ENCODE peak calls at places on chromosomes 13 and 19, in ten cellular contexts. P, S, W, T, I, N, M, Q, G and J are unnamed samples.

GRCh38 chr13:87122551-87122950 is 548.6 kb upstream of the SLITRK5 start:
- DNase-seq in T (no peak), S (no peak), W (no peak), M (no peak), N (no peak), Q (no peak), I (no peak), G (no peak), P (no peak), J (no peak)

GRCh38 chr19:53818756-53819155 is 5.4 kb downstream of the NLRP12 start:
- DNase-seq in M (no peak), N (no peak), I (no peak), T (no peak), G (no peak), W (peak), Q (no peak), S (no peak), P (no peak), J (no peak)

GRCh38 chr19:42088471-42089190 is 12.7 kb downstream of the ZNF574 start:
- DNase-seq in N (no peak), M (no peak), I (no peak), Q (no peak), W (no peak), T (no peak), S (no peak), G (no peak), P (peak), J (no peak)

GRCh38 chr19:14699641-14700040 is 9.8 kb downstream of the ZNF333 start:
- DNase-seq in W (no peak), Q (no peak), P (no peak), I (no peak), T (no peak), N (no peak), S (no peak), M (no peak), G (no peak), J (no peak)

GRCh38 chr13:79405501-79405830 is 589 bp downstream of the RBM26 start:
- DNase-seq in M (peak), I (no peak), G (no peak), T (no peak), P (no peak), S (no peak), W (peak), N (no peak), Q (no peak), J (no peak)

GRCh38 chr13:38804061-38804460 is 117.2 kb downstream of the FREM2 start:
- DNase-seq in M (no peak), P (no peak), W (no peak), G (no peak), T (no peak), I (no peak), Q (no peak), S (no peak), N (no peak), J (no peak)

GRCh38 chr13:29362849-29363604 is 232.5 kb downstream of the SLC7A1 start:
- DNase-seq in Q (peak), W (peak), G (peak), P (peak), N (peak), T (no peak), S (peak), M (peak), I (no peak), J (peak)

GRCh38 chr13:45909724-45910123 is 58.2 kb upstream of the SIAH3 start:
- DNase-seq in T (no peak), Q (no peak), P (no peak), N (no peak), G (no peak), I (no peak), S (no peak), W (no peak), M (no peak), J (no peak)

GRCh38 chr19:1910169-1910568 is 5.0 kb downstream of the ADAT3 start:
- DNase-seq in T (no peak), Q (no peak), P (no peak), M (no peak), I (no peak), S (no peak), W (no peak), G (no peak), N (no peak), J (no peak)

GRCh38 chr19:2231621-2232221 is 4.4 kb downstream of the PLEKHJ1 start:
- DNase-seq in I (peak), S (no peak), Q (no peak), P (no peak), N (peak), M (no peak), T (no peak), W (no peak), G (no peak), J (no peak)

GRCh38 chr13:95833713-95834112 is 156.8 kb downstream of the DNAJC3 start:
- DNase-seq in Q (no peak), S (no peak), I (no peak), W (no peak), G (no peak), P (no peak), M (no peak), N (no peak), T (no peak), J (no peak)

GRCh38 chr13:71610876-71611275 is 256.1 kb downstream of the DACH1 start:
- DNase-seq in G (no peak), N (no peak), S (no peak), I (no peak), P (no peak), Q (no peak), W (no peak), M (no peak), T (no peak), J (no peak)

GRCh38 chr19:33295621-33296472 is 6.5 kb downstream of the CEBPA start:
- DNase-seq in Q (no peak), S (no peak), P (no peak), T (no peak), M (no peak), N (no peak), I (no peak), G (no peak), W (no peak), J (no peak)

GRCh38 chr19:3623716-3624115 is 2.9 kb downstream of the CACTIN start:
- DNase-seq in G (no peak), M (no peak), P (no peak), I (no peak), N (no peak), T (no peak), W (no peak), S (no peak), Q (no peak), J (no peak)

GRCh38 chr19:43316591-43317319 is 36.7 kb upstream of the CD177 start:
- DNase-seq in P (no peak), Q (no peak), W (peak), G (no peak), M (no peak), T (no peak), I (no peak), S (peak), N (no peak), J (no peak)

GRCh38 chr19:54418030-54418929 is 3.0 kb downstream of the TTYH1 start:
- DNase-seq in Q (peak), G (no peak), I (no peak), P (no peak), S (no peak), M (no peak), W (peak), T (no peak), N (no peak), J (peak)

GRCh38 chr13:49810825-49811526 is 18.5 kb upstream of the KPNA3 start:
- DNase-seq in I (peak), N (no peak), Q (no peak), S (no peak), T (no peak), W (no peak), P (no peak), G (no peak), M (peak), J (peak)

GRCh38 chr19:6728346-6728745 is 7.9 kb upstream of the C3 start:
- DNase-seq in Q (no peak), N (peak), G (no peak), T (no peak), I (no peak), W (no peak), P (no peak), M (peak), S (no peak), J (no peak)

GRCh38 chr13:39877134-39877533 is 221.7 kb downstream of the COG6 start:
- DNase-seq in M (no peak), S (no peak), N (no peak), W (no peak), P (no peak), I (no peak), G (no peak), T (no peak), Q (no peak), J (no peak)

GRCh38 chr13:98200211-98200878 is 23.3 kb upstream of the RNF113B start:
- DNase-seq in Q (no peak), S (no peak), W (peak), I (no peak), G (no peak), T (no peak), M (no peak), N (no peak), P (no peak), J (no peak)

GRCh38 chr19:11738746-11739620 is at the start of gene ZNF823:
- DNase-seq in I (peak), Q (peak), N (peak), P (peak), S (peak), M (peak), G (peak), T (peak), W (peak), J (peak)

GRCh38 chr19:11735375-11735774 is 3.4 kb downstream of the ZNF823 start:
- DNase-seq in W (no peak), I (no peak), T (no peak), S (no peak), N (no peak), M (no peak), P (no peak), Q (no peak), G (no peak), J (no peak)

GRCh38 chr19:11736696-11737095 is 2.0 kb downstream of the ZNF823 start:
- DNase-seq in P (no peak), I (peak), M (peak), N (peak), W (peak), T (no peak), Q (peak), S (no peak), G (no peak), J (peak)

GRCh38 chr19:11737964-11738745 is 591 bp downstream of the ZNF823 start:
- DNase-seq in S (peak), W (peak), N (peak), Q (peak), P (no peak), M (peak), T (peak), I (peak), G (peak), J (peak)
- TF ChIP-seq CTCF in S (no peak), W (no peak), N (peak), Q (no peak), P (no peak), M (no peak), T (no peak), I (no peak), G (no peak), J (no peak)

GRCh38 chr13:35963982-35964665 is 167.1 kb downstream of the DCLK1 start:
- DNase-seq in I (no peak), Q (no peak), P (no peak), M (no peak), N (no peak), T (no peak), S (no peak), W (no peak), G (no peak), J (no peak)

GRCh38 chr13:35961002-35961401 is 170.2 kb downstream of the DCLK1 start:
- DNase-seq in T (no peak), G (no peak), M (no peak), P (no peak), N (no peak), S (no peak), W (no peak), Q (no peak), I (no peak), J (no peak)

GRCh38 chr13:35957996-35958395 is 173.2 kb downstream of the DCLK1 start:
- DNase-seq in T (no peak), W (no peak), M (no peak), Q (no peak), N (no peak), S (no peak), P (no peak), I (no peak), G (no peak), J (no peak)

GRCh38 chr13:35964764-35965163 is 166.4 kb downstream of the DCLK1 start:
- DNase-seq in M (no peak), T (peak), N (no peak), P (peak), S (no peak), G (no peak), W (no peak), I (no peak), Q (no peak), J (no peak)

GRCh38 chr13:35961461-35962220 is 169.5 kb downstream of the DCLK1 start:
- DNase-seq in G (no peak), S (no peak), T (no peak), W (no peak), Q (no peak), N (no peak), P (no peak), M (no peak), I (no peak), J (no peak)
- TF ChIP-seq CTCF in G (peak), S (no peak), T (no peak), W (peak), Q (no peak), N (no peak), P (peak), M (no peak), I (no peak), J (no peak)

DNA sequence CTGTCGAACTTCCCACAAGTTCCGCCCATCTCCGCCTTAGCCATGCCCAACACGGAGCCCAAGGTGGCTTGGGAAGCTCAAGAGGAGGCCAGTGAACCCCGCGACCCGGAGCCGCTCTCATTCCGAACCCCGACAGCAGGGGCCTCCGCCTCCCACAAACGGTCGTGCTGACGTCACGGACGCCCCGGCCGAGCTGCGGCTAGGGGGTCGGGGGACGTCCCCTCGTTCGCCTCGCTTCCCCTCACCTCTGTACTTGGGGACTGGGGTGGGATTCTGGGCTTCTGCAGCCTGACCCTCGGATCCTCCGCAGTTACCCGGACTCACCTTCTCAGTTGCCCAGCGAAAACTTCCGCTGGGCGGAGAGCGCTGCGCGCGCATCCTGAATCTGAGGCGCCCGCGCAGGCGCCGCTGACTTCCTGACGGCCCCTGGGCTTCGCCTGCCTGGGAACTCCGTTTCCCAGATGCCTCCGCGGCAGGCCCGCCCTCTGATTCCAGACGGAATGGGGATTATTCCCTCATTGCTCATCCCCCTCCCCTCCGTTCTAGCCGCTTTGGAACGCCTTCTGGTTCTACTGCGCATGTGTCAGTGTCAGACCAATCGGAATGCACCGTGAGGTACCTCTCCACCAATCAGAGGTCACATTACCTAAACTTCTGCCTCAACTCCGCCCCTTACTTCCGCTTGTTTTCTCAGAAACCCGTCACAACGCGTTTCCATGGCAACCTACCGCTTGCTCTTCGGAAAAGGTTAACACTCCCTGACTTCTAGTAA is at the start of gene VRK3:
- DNase-seq in M (peak), I (peak), G (peak), Q (peak), T (peak), W (peak), N (peak), P (peak), S (peak), J (peak)
- TF ChIP-seq CTCF in M (peak), I (no peak), G (no peak), Q (no peak), T (peak), W (no peak), N (no peak), P (no peak), S (no peak), J (peak)

GRCh38 chr19:17682273-17682672 is 5.9 kb downstream of the UNC13A start:
- DNase-seq in P (no peak), I (no peak), W (no peak), N (no peak), M (no peak), S (no peak), G (no peak), T (no peak), Q (no peak), J (no peak)

GRCh38 chr19:17681505-17682125 is 6.5 kb downstream of the UNC13A start:
- DNase-seq in Q (peak), N (peak), G (peak), T (no peak), I (no peak), P (no peak), M (no peak), S (peak), W (peak), J (peak)

GRCh38 chr19:17679526-17680234 is 8.5 kb downstream of the UNC13A start:
- DNase-seq in G (no peak), P (no peak), N (no peak), T (no peak), W (peak), Q (no peak), I (no peak), M (no peak), S (no peak), J (peak)

GRCh38 chr19:17678836-17679235 is 9.3 kb downstream of the UNC13A start:
- DNase-seq in I (no peak), Q (no peak), N (no peak), S (no peak), M (no peak), G (no peak), P (no peak), W (no peak), T (no peak), J (no peak)

DNA sequence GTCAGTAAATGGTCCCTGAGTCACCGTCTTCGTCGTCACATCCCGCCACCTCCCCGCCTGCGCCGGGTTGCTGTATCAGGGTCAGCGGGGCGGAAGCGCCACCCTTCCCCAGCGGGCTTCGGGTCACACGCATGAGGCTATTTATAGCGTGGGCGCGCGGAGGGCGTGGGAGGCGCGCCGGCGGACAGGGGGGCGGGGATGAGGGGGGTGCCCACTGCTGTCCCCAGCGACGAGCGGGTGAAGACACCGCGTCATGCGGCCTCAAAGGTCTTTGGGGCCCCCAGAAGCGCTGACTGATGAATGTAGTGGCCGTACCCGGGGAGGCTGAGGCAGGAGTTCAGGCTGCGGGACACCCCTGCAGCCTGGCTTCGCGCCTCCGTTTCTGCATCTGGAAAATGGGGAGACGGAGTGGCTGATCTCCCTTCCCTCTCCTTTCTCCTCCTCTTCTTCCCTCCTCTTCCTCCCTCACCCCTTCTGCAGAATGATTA is 7.9 kb downstream of the UNC13A start:
- DNase-seq in M (peak), N (peak), I (peak), W (peak), P (no peak), G (no peak), T (no peak), S (peak), Q (peak), J (peak)
- TF ChIP-seq CTCF in M (no peak), N (no peak), I (no peak), W (no peak), P (no peak), G (no peak), T (no peak), S (no peak), Q (no peak), J (no peak)

GRCh38 chr13:110957181-110957884 is 42.5 kb upstream of the ANKRD10 start:
- DNase-seq in S (no peak), P (no peak), M (no peak), N (no peak), T (no peak), Q (peak), G (no peak), W (peak), I (no peak), J (no peak)
- TF ChIP-seq CTCF in S (no peak), P (peak), M (no peak), N (peak), T (no peak), Q (no peak), G (no peak), W (peak), I (no peak), J (no peak)

DNA sequence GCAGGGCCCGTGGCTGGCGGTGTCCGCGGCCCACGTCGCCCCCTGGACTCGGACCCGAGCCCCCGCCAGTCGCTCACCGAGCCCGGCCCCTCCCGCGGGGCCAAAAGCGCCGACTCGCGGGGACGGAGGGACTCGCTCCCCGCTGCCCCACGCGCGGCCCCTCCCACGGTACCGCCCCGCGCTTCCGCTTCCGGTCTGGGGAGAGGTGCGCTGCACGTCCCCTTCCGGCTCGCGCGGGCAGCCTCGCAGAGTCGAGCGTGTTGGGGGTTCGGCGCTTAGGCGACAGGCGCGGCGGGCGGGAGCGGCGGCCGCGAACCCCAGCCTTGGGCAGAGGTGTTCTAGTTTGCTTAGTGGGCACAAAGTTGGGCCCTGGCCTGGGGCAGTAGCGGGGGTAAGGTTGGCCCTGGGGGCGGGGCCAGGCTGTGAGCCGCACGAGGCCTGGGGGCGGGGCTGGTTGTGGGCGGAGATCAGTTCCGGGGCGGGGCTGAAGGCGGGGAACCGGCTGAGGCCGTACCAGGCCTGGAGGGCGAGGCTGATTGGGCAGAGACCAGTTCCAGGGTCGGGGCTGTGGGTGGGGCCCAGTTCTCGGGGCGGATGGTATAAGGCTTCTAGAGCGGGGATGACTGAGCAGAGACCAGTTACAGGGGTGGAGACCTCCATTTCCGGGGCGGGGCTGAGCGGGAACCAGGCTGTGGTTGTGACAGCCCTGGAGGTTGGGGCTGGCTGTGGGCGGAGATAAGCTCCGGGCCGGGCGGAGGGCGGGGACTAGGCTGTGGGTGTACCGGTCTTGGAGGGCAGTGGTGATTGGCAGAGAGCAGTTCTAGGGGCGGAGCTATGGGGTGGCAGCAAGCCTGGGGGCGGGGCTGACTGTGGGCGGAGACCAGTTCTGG is at the start of the genes MBD3L1 and ZNF558:
- DNase-seq in G (peak), W (peak), P (peak), T (peak), Q (peak), I (peak), M (peak), S (peak), N (peak), J (peak)
- TF ChIP-seq CTCF in G (no peak), W (no peak), P (no peak), T (peak), Q (no peak), I (peak), M (peak), S (no peak), N (peak), J (peak)

DNA sequence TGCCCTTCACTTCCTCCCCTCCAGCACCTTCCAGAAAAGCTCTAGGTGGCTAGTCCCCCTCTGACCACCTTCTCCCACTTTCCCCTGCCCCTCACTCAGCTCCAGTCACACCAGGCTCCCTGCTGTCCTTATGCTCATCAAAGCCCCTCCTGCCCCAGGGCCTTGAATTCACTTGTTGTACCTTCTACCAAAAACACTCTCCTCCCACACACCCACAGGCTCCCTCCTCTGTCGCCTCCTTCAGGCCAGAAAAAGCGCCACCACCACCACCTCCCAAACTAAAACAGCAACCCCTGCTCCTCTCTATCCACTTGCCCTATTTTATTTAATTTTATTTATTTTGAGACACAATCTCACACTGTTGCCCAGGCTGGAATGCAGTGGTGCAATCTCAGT is 4.8 kb upstream of the CEACAM16 start:
- DNase-seq in I (no peak), Q (peak), G (no peak), P (no peak), W (peak), T (no peak), N (no peak), M (no peak), S (no peak), J (no peak)
- TF ChIP-seq CTCF in I (no peak), Q (peak), G (peak), P (peak), W (peak), T (no peak), N (peak), M (peak), S (no peak), J (peak)